ENCODE peak calls at places on chromosomes 2 and 18, in five cellular contexts. One of them, this sample, is unnamed.
A peak's percentile ranks its signal among the peaks of the same experiment; 100 is the strongest.

GRCh38 chr2:103289101-103289725 is 527.4 kb downstream of the TMEM182 start:
- DNase-seq in stomach: no peak
- DNase-seq in transverse colon: no peak
- DNase-seq in uterus: no peak
- DNase-seq in HCT116: no peak
- DNase-seq in this sample: no peak

GRCh38 chr18:402129-402528 is 98.4 kb downstream of the COLEC12 start:
- DNase-seq in transverse colon: no peak
- DNase-seq in uterus: no peak
- DNase-seq in stomach: no peak
- DNase-seq in HCT116: no peak
- DNase-seq in this sample: no peak

GRCh38 chr2:42101641-42102605 is 54.1 kb downstream of the PKDCC start:
- DNase-seq in stomach: peak; percentile 67
- DNase-seq in HCT116: no peak
- DNase-seq in transverse colon: peak; percentile 78
- DNase-seq in uterus: peak; percentile 72
- DNase-seq in this sample: peak; percentile 77

GRCh38 chr2:157901325-157901724 is 25.2 kb upstream of the ACVR1 start:
- DNase-seq in HCT116: no peak
- DNase-seq in uterus: no peak
- DNase-seq in stomach: no peak
- DNase-seq in transverse colon: no peak
- DNase-seq in this sample: no peak

GRCh38 chr2:12091201-12091806 is 344.9 kb downstream of the LPIN1 start:
- DNase-seq in transverse colon: no peak
- DNase-seq in HCT116: no peak
- DNase-seq in uterus: no peak
- DNase-seq in stomach: no peak
- DNase-seq in this sample: no peak

GRCh38 chr2:231187736-231188505 is 10.5 kb upstream of the ARMC9 start:
- DNase-seq in stomach: peak; percentile 22
- DNase-seq in transverse colon: no peak
- DNase-seq in HCT116: no peak
- DNase-seq in uterus: no peak
- DNase-seq in this sample: peak; percentile 97

GRCh38 chr18:11504962-11505361 is 104.4 kb upstream of the SLC35G4 start:
- DNase-seq in uterus: no peak
- DNase-seq in transverse colon: no peak
- DNase-seq in HCT116: no peak
- DNase-seq in stomach: no peak
- DNase-seq in this sample: no peak

GRCh38 chr2:60450488-60450887 is 103.0 kb downstream of the BCL11A start:
- DNase-seq in HCT116: no peak
- DNase-seq in uterus: no peak
- DNase-seq in transverse colon: no peak
- DNase-seq in stomach: no peak
- DNase-seq in this sample: no peak

GRCh38 chr2:140586379-140586778 is 1544.4 kb downstream of the LRP1B start:
- DNase-seq in HCT116: peak; percentile 45
- DNase-seq in stomach: no peak
- DNase-seq in uterus: no peak
- DNase-seq in transverse colon: peak; percentile 8
- DNase-seq in this sample: no peak

GRCh38 chr18:61333746-61334490 is 688 bp downstream of the CDH20 start:
- DNase-seq in HCT116: no peak
- DNase-seq in stomach: no peak
- DNase-seq in uterus: no peak
- DNase-seq in transverse colon: no peak
- DNase-seq in this sample: no peak

GRCh38 chr2:37561615-37562569 is 109.5 kb downstream of the CDC42EP3 start:
- DNase-seq in stomach: no peak
- DNase-seq in uterus: no peak
- DNase-seq in HCT116: peak; percentile 93
- DNase-seq in transverse colon: no peak
- DNase-seq in this sample: no peak

GRCh38 chr2:36370281-36370680 is 14.7 kb downstream of the CRIM1 start:
- DNase-seq in transverse colon: no peak
- DNase-seq in stomach: no peak
- DNase-seq in uterus: no peak
- DNase-seq in HCT116: no peak
- DNase-seq in this sample: no peak

GRCh38 chr2:239361311-239361642 is 39.5 kb downstream of the HDAC4 start:
- DNase-seq in uterus: no peak
- DNase-seq in transverse colon: no peak
- DNase-seq in HCT116: no peak
- DNase-seq in stomach: no peak
- DNase-seq in this sample: no peak

GRCh38 chr2:125312342-125312741 is 1287.3 kb downstream of the CNTNAP5 start:
- DNase-seq in transverse colon: no peak
- DNase-seq in HCT116: no peak
- DNase-seq in stomach: no peak
- DNase-seq in uterus: no peak
- DNase-seq in this sample: no peak

DNA sequence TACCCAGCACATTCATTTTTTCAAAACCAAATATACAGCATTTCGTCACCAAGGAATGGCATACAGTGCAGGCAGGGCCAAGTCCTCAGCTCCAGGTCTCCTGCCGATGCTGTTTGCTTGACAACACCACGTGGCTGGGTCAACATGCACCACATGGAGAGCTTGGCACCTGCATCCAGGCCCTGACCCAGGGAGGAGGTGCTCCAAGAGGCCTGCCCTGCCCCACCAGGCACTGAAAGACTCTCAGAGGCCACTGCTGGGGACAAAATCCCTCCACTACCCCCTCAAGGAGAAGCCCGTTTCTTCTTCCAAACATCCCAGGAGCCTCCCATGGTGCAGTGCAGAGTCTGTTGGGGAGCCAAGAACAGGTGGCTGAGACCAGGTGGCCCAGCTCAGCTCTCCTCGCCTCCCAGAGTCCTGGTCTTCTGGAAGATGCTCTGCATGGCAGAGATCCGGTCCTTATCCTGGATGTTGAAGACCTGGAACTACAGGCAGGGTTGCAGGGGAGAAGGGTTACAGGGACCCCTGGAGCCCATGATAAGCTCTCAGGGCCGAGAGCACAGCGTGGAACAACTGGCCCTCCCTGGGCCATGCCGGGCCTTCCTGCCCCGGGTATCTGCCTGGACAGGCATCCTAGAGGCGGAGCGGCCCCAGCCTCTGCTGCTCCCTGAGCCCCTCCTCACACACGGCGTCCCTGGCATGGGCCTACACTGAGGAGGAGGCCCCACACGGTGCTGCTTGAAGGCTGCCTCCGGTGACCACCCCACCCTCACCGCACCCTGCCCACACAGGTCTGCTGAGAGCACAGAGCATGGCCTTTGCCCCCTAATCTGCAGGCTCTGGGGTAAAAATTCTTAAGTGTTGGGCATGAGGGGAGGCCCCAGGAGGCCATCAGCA is 9.0 kb downstream of the MAB21L4 start:
- DNase-seq in transverse colon: no peak
- DNase-seq in uterus: no peak
- DNase-seq in HCT116: no peak
- DNase-seq in stomach: peak; percentile 73
- DNase-seq in this sample: no peak
- TF ChIP-seq POLR2A in transverse colon: no peak
- TF ChIP-seq POLR2A in uterus: no peak
- TF ChIP-seq POLR2A in HCT116: no peak
- TF ChIP-seq POLR2A in stomach: no peak
- TF ChIP-seq POLR2A in this sample: no peak

GRCh38 chr2:174048238-174048637 is 83.1 kb upstream of the SP3 start:
- DNase-seq in HCT116: no peak
- DNase-seq in stomach: no peak
- DNase-seq in uterus: no peak
- DNase-seq in transverse colon: no peak
- DNase-seq in this sample: no peak
- TF ChIP-seq CTCF in HCT116: no peak
- TF ChIP-seq CTCF in stomach: no peak
- TF ChIP-seq CTCF in uterus: no peak
- TF ChIP-seq CTCF in transverse colon: no peak
- TF ChIP-seq CTCF in this sample: no peak

GRCh38 chr2:45651415-45652089 is at the start of gene PRKCE:
- DNase-seq in stomach: peak; percentile 61
- DNase-seq in HCT116: no peak
- DNase-seq in uterus: peak; percentile 74
- DNase-seq in transverse colon: peak; percentile 68
- DNase-seq in this sample: peak; percentile 80
- H3K27me3 ChIP-seq in stomach: no peaks in the 10 kb centered on the region
- H3K27me3 ChIP-seq in HCT116: no peaks in the 10 kb centered on the region
- H3K27me3 ChIP-seq in uterus: no peaks in the 10 kb centered on the region
- H3K27me3 ChIP-seq in transverse colon: no peaks in the 10 kb centered on the region
- H3K27me3 ChIP-seq in this sample: no peaks in the 10 kb centered on the region

DNA sequence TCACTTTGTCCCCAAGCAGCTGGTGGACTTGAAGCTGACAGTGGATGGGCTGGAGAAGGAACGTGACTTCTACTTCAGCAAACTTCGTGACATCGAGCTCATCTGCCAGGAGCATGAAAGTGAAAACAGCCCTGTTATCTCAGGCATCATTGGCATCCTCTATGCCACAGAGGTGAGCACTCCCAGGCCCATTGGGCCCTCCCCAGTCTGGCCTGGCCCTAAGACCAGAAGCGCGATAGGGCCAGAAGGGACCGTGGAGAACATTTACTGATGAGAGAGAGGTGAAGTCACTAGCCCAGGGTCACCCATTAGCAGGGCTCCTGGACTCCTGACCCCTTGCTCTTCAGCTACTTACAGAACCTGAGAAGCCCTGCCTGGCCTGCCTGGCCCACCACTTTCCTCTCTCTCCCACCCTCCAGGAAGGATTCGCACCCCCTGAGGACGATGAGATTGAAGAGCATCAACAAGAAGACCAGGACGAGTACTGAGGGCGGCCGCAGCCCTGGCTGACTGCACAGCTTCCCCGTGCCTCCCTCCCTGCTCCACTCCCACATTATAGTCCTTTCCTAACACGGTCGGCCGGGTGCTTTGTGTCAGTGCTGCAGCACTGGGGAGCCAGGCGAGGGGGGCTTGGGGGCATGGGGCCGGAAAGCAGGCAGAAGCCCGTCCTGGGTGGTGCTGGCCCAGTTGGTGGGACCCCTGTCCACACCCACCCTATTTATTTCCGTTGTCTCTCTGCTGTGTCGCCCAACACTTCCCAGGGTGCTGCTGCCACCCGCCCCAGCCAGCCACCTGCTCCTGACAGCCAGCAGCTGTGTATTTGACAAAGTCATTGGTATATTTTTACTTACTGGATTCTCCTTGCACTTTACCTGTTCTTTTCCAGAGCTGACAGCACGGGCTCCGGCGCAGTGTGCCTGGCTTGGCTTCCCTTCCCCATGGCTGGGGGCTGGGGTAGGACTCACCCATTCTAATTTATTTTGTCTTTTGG is 6.6 kb upstream of the TMEM214 start:
- DNase-seq in transverse colon: no peak
- DNase-seq in stomach: no peak
- DNase-seq in HCT116: no peak
- DNase-seq in uterus: no peak
- DNase-seq in this sample: no peak
- TF ChIP-seq POLR2A in transverse colon: no peak
- TF ChIP-seq POLR2A in stomach: no peak
- TF ChIP-seq POLR2A in HCT116: no peak
- TF ChIP-seq POLR2A in uterus: no peak
- TF ChIP-seq POLR2A in this sample: no peak